ENCODE peak calls at places on chromosomes 5 and 9, in eight cellular contexts. M is uterus; W is amniotic stem cell; T is RPMI8226; F is Ammon's horn; E is HuH-7; X is GM23338; A is activated CD4-positive, alpha-beta T cell treated with anti-CD3 and anti-CD28 coated beads for 48 hours. U is an unnamed sample.

GRCh38 chr5:151745071-151745705 is 13.2 kb downstream of the ATOX1 start:
- DNase-seq in M (peak; percentile 45), F (peak; percentile 93), X (no peak), T (no peak), W (peak; percentile 68), E (no peak), A (peak; percentile 35), U (peak; percentile 74)

GRCh38 chr5:65152131-65152530 is 329.6 kb downstream of the ADAMTS6 start:
- DNase-seq in A (no peak), M (no peak), F (no peak), X (no peak), T (no peak), W (no peak), E (no peak), U (no peak)

GRCh38 chr5:97986069-97986468 is 787.4 kb upstream of the RGMB start:
- DNase-seq in F (no peak), T (no peak), A (no peak), M (no peak), W (no peak), X (peak; percentile 48), E (no peak), U (no peak)

GRCh38 chr5:568061-568781 is 43.9 kb upstream of the CEP72 start:
- DNase-seq in M (no peak), E (no peak), X (no peak), T (no peak), A (no peak), W (no peak), F (no peak), U (no peak)

GRCh38 chr9:137480686-137481683 is 21.9 kb upstream of the NSMF start:
- DNase-seq in F (no peak), T (no peak), X (no peak), E (no peak), M (no peak), A (no peak), W (no peak), U (no peak)

GRCh38 chr9:128505414-128505765 is 871 bp downstream of the GLE1 start:
- DNase-seq in F (no peak), M (no peak), X (no peak), W (no peak), E (no peak), A (no peak), T (no peak), U (no peak)

GRCh38 chr5:149423287-149424268 is 44.5 kb upstream of the IL17B start:
- DNase-seq in A (no peak), X (no peak), W (no peak), T (no peak), M (peak; percentile 62), E (no peak), F (no peak), U (no peak)

GRCh38 chr9:121743441-121744001 is 92.1 kb downstream of the DAB2IP start:
- DNase-seq in E (peak; percentile 95), M (peak; percentile 86), W (no peak), A (no peak), X (peak; percentile 74), F (peak; percentile 83), T (no peak), U (no peak)

GRCh38 chr5:37567566-37567965 is 188.4 kb downstream of the WDR70 start:
- DNase-seq in X (no peak), W (no peak), A (no peak), M (no peak), E (no peak), T (no peak), F (no peak), U (no peak)

GRCh38 chr5:102511666-102512065 is 12.9 kb upstream of the SLCO6A1 start:
- DNase-seq in W (no peak), M (no peak), X (no peak), E (no peak), F (peak; percentile 65), A (no peak), T (peak; percentile 27), U (no peak)

GRCh38 chr5:157269165-157269671 is 3.3 kb downstream of the CYFIP2 start:
- DNase-seq in F (no peak), A (no peak), X (peak; percentile 73), E (no peak), T (peak; percentile 33), W (no peak), M (no peak), U (no peak)

GRCh38 chr5:151388960-151389359 is 41.6 kb upstream of the SLC36A2 start:
- DNase-seq in E (no peak), T (no peak), X (no peak), A (no peak), W (no peak), M (no peak), F (no peak), U (no peak)

GRCh38 chr9:118595719-118596305 is 773.4 kb downstream of the BRINP1 start:
- DNase-seq in A (no peak), W (peak; percentile 34), F (peak; percentile 80), T (no peak), M (no peak), X (peak; percentile 82), E (no peak), U (no peak)

GRCh38 chr9:95772320-95773060 is 103.0 kb upstream of the ERCC6L2 start:
- DNase-seq in M (peak; percentile 49), A (no peak), X (peak; percentile 72), W (no peak), F (peak; percentile 16), E (peak; percentile 57), T (no peak), U (no peak)

GRCh38 chr5:39270172-39270848 is 50.9 kb upstream of the FYB1 start:
- DNase-seq in W (no peak), E (no peak), F (peak; percentile 27), A (no peak), M (no peak), X (no peak), T (no peak), U (no peak)

GRCh38 chr9:121998513-121999049 is 94.5 kb downstream of the TTLL11 start:
- DNase-seq in X (no peak), A (no peak), M (no peak), F (no peak), E (no peak), W (no peak), T (no peak), U (no peak)

GRCh38 chr9:131727184-131727785 is 12.6 kb downstream of the RAPGEF1 start:
- DNase-seq in E (no peak), X (no peak), T (no peak), A (no peak), M (no peak), W (no peak), F (no peak), U (no peak)

GRCh38 chr9:129889936-129890717 is 54.9 kb downstream of the USP20 start:
- DNase-seq in E (no peak), M (no peak), X (peak; percentile 94), F (no peak), W (no peak), T (peak; percentile 31), A (peak; percentile 88), U (no peak)

GRCh38 chr5:126383246-126383645 is 40.0 kb upstream of the GRAMD2B start:
- DNase-seq in M (no peak), E (no peak), X (no peak), A (no peak), T (no peak), W (no peak), F (no peak), U (no peak)

GRCh38 chr9:37028425-37029031 is 5.5 kb downstream of the PAX5 start:
- DNase-seq in M (no peak), W (no peak), E (no peak), X (peak; percentile 56), F (no peak), A (no peak), T (no peak), U (no peak)

GRCh38 chr5:172858990-172859811 is 25.1 kb downstream of the ERGIC1 start:
- DNase-seq in T (no peak), F (no peak), A (no peak), M (peak; percentile 80), E (peak; percentile 59), W (no peak), X (no peak), U (peak; percentile 34)